ENCODE peak calls at places on chromosomes 2 and 18, in eight cellular contexts. O, H, N, F, G, J, Z and S are unnamed samples.

GRCh38 chr2:124683536-124684407 is 658.7 kb downstream of the CNTNAP5 start:
- DNase-seq in O (no peak), Z (no peak), H (no peak), G (no peak), N (no peak), F (no peak), J (no peak), S (no peak)

GRCh38 chr2:130878316-130878715 is 41.6 kb downstream of the ARHGEF4 start:
- DNase-seq in Z (no peak), F (no peak), G (no peak), N (no peak), H (no peak), O (no peak), J (no peak), S (no peak)

GRCh38 chr18:64777561-64777960 is 628.7 kb upstream of the LINC00305 start:
- DNase-seq in O (no peak), J (no peak), F (no peak), Z (no peak), N (no peak), G (no peak), H (no peak), S (no peak)

GRCh38 chr2:226794751-226795171 is 4.9 kb downstream of the IRS1 start:
- DNase-seq in F (no peak), O (peak; percentile 69), J (no peak), H (peak; percentile 43), N (peak; percentile 35), G (no peak), Z (no peak), S (peak; percentile 28)

GRCh38 chr2:41410011-41410410 is 637.8 kb upstream of the PKDCC start:
- DNase-seq in F (no peak), G (no peak), O (no peak), N (no peak), H (no peak), Z (no peak), J (no peak), S (no peak)

GRCh38 chr2:30336978-30337841 is 105.9 kb downstream of the LBH start:
- DNase-seq in Z (peak; percentile 88), H (no peak), N (no peak), O (no peak), G (no peak), F (no peak), J (no peak), S (no peak)

GRCh38 chr18:52764271-52764670 is 424.3 kb downstream of the DCC start:
- DNase-seq in J (no peak), F (no peak), N (no peak), O (no peak), H (no peak), G (no peak), Z (no peak), S (no peak)

GRCh38 chr18:48535956-48536355 is 2.9 kb upstream of the CTIF start:
- DNase-seq in Z (no peak), F (no peak), J (no peak), O (no peak), H (no peak), N (no peak), G (no peak), S (no peak)

GRCh38 chr2:207241198-207241597 is 75.5 kb upstream of the KLF7 start:
- DNase-seq in G (no peak), Z (no peak), J (no peak), O (peak; percentile 74), H (no peak), N (no peak), F (no peak), S (no peak)

GRCh38 chr2:167294031-167294774 is 405.9 kb downstream of the XIRP2 start:
- DNase-seq in Z (peak; percentile 73), N (peak; percentile 22), H (peak; percentile 73), O (peak; percentile 4), G (no peak), F (peak; percentile 5), J (no peak), S (peak; percentile 72)

GRCh38 chr2:47272031-47272864 is 117.1 kb upstream of the STPG4 start:
- DNase-seq in O (peak; percentile 33), N (peak; percentile 67), Z (peak; percentile 94), H (peak; percentile 82), G (peak; percentile 64), F (peak; percentile 67), J (peak; percentile 43), S (peak; percentile 94)

GRCh38 chr2:166972002-166972401 is 83.7 kb downstream of the XIRP2 start:
- DNase-seq in Z (no peak), N (no peak), O (no peak), J (no peak), G (no peak), F (no peak), H (peak; percentile 14), S (no peak)

GRCh38 chr18:9969247-9969646 is 55.4 kb downstream of the VAPA start:
- DNase-seq in J (no peak), H (no peak), Z (no peak), O (no peak), G (no peak), F (no peak), N (no peak), S (peak; percentile 86)

GRCh38 chr2:189293164-189293563 is 113.6 kb upstream of the COL5A2 start:
- DNase-seq in N (no peak), G (no peak), F (no peak), Z (no peak), H (no peak), J (no peak), O (no peak), S (no peak)

GRCh38 chr18:58615150-58616132 is 13.4 kb downstream of the ALPK2 start:
- DNase-seq in N (no peak), F (peak; percentile 20), O (peak; percentile 46), G (no peak), J (no peak), H (no peak), Z (no peak), S (no peak)

GRCh38 chr2:36352024-36352398 is 3.6 kb upstream of the CRIM1 start:
- DNase-seq in J (no peak), G (no peak), N (no peak), H (peak; percentile 80), O (no peak), F (peak; percentile 27), Z (no peak), S (no peak)

GRCh38 chr2:42214669-42215068 is 45.5 kb downstream of the EML4 start:
- DNase-seq in O (no peak), G (no peak), Z (no peak), J (no peak), H (no peak), N (no peak), F (no peak), S (no peak)

GRCh38 chr18:8895341-8895740 is 190.0 kb downstream of the MTCL1 start:
- DNase-seq in O (no peak), F (no peak), J (no peak), G (no peak), N (no peak), H (no peak), Z (no peak), S (no peak)

GRCh38 chr18:59428018-59428417 is 69.0 kb upstream of the LMAN1 start:
- DNase-seq in O (no peak), Z (no peak), J (no peak), G (no peak), F (no peak), N (no peak), H (no peak), S (no peak)

GRCh38 chr2:46171441-46171953 is 125.7 kb upstream of the EPAS1 start:
- DNase-seq in G (peak; percentile 77), H (no peak), N (no peak), J (no peak), F (no peak), Z (no peak), O (peak; percentile 87), S (no peak)

GRCh38 chr2:61762292-61762691 is 91.6 kb downstream of the FAM161A start:
- DNase-seq in O (no peak), F (no peak), H (no peak), Z (no peak), G (no peak), J (no peak), N (no peak), S (no peak)

GRCh38 chr2:47237375-47238357 is 82.6 kb upstream of the STPG4 start:
- DNase-seq in Z (no peak), O (no peak), J (peak; percentile 47), N (peak; percentile 78), F (no peak), G (peak; percentile 67), H (peak; percentile 82), S (no peak)

GRCh38 chr2:111052621-111053020 is 68.1 kb upstream of the BCL2L11 start:
- DNase-seq in G (no peak), J (no peak), Z (no peak), O (no peak), N (no peak), H (no peak), F (no peak), S (no peak)

GRCh38 chr2:111053266-111053665 is 67.4 kb upstream of the BCL2L11 start:
- DNase-seq in G (no peak), O (no peak), H (no peak), J (no peak), F (no peak), N (no peak), Z (no peak), S (no peak)

GRCh38 chr2:111048856-111049551 is 71.7 kb upstream of the BCL2L11 start:
- DNase-seq in F (no peak), J (no peak), O (no peak), Z (no peak), G (no peak), H (no peak), N (no peak), S (no peak)

GRCh38 chr2:111050701-111051376 is 69.9 kb upstream of the BCL2L11 start:
- DNase-seq in Z (no peak), J (no peak), O (no peak), H (no peak), N (no peak), G (peak; percentile 42), F (no peak), S (no peak)

GRCh38 chr2:111049792-111050640 is 70.7 kb upstream of the BCL2L11 start:
- DNase-seq in H (no peak), F (peak; percentile 74), Z (no peak), J (no peak), O (peak; percentile 44), G (peak; percentile 44), N (no peak), S (no peak)
- H3K4me1 ChIP-seq in H (no peaks in the 10 kb centered on the region), F (peaks cover 16% of the 10 kb centered on the region), Z (peaks cover 17% of the 10 kb centered on the region), J (no peaks in the 10 kb centered on the region), O (no peaks in the 10 kb centered on the region), G (no peaks in the 10 kb centered on the region), N (no peaks in the 10 kb centered on the region), S (no peaks in the 10 kb centered on the region)

GRCh38 chr18:49757513-49758262 is 55.6 kb downstream of the ACAA2 start:
- DNase-seq in J (no peak), O (no peak), F (no peak), H (peak; percentile 61), G (no peak), N (no peak), Z (no peak), S (no peak)
- H3K36me3 ChIP-seq in J (no peaks in the 10 kb centered on the region), O (no peaks in the 10 kb centered on the region), F (no peaks in the 10 kb centered on the region), H (no peaks in the 10 kb centered on the region), G (no peaks in the 10 kb centered on the region), N (no peaks in the 10 kb centered on the region), Z (no peaks in the 10 kb centered on the region), S (no peaks in the 10 kb centered on the region)

GRCh38 chr2:127700527-127701192 is 637 bp upstream of the SFT2D3 start:
- DNase-seq in F (peak; percentile 64), J (peak; percentile 53), G (peak; percentile 88), Z (peak; percentile 92), N (peak; percentile 47), H (peak; percentile 77), O (no peak), S (peak; percentile 91)
- TF ChIP-seq CTCF in F (no peak), J (no peak), G (no peak), Z (no peak), N (no peak), H (peak; percentile 6), O (no peak), S (no peak)

GRCh38 chr2:65357959-65358294 is 74.5 kb downstream of the SPRED2 start:
- DNase-seq in O (peak; percentile 50), H (no peak), G (no peak), J (no peak), Z (no peak), F (no peak), N (no peak), S (no peak)
- H3K4me1 ChIP-seq in O (peaks cover 44% of the 10 kb centered on the region), H (peaks cover 19% of the 10 kb centered on the region), G (peaks cover 43% of the 10 kb centered on the region), J (peaks cover 25% of the 10 kb centered on the region), Z (peaks cover 6% of the 10 kb centered on the region), F (peaks cover 22% of the 10 kb centered on the region), N (peaks cover 2% of the 10 kb centered on the region), S (peaks cover 50% of the 10 kb centered on the region)